ENCODE peak calls at places on chromosome 20, in six cellular contexts. S is hepatocyte, X is GM23248, L is OCI-LY7, N is neural progenitor cell, I is GM23338. J is an unnamed sample.

GRCh38 chr20:44805991-44806729 is 4.2 kb downstream of the RIMS4 start:
- DNase-seq in X (peak; percentile 42), I (peak; percentile 93), L (no peak), S (peak; percentile 72), N (peak; percentile 94), J (no peak)

GRCh38 chr20:59933296-59933848 is at the start of gene SYCP2:
- DNase-seq in L (no peak), X (peak; percentile 61), I (peak; percentile 58), N (no peak), S (peak; percentile 7), J (no peak)

GRCh38 chr20:37968726-37969401 is 64.4 kb downstream of the TTI1 start:
- DNase-seq in X (peak; percentile 18), L (no peak), S (no peak), I (peak; percentile 45), N (peak; percentile 58), J (no peak)

GRCh38 chr20:47719625-47720024 is 65.7 kb downstream of the SULF2 start:
- DNase-seq in X (no peak), I (no peak), L (no peak), N (no peak), S (no peak), J (no peak)

GRCh38 chr20:9218412-9219001 is 149.6 kb downstream of the PLCB4 start:
- DNase-seq in N (no peak), L (no peak), S (no peak), X (peak; percentile 66), I (no peak), J (no peak)

GRCh38 chr20:21251278-21251677 is 51.9 kb upstream of the XRN2 start:
- DNase-seq in L (no peak), X (no peak), I (no peak), N (no peak), S (no peak), J (no peak)

GRCh38 chr20:38267251-38267650 is 6.7 kb upstream of the KIAA1755 start:
- DNase-seq in L (no peak), N (no peak), I (no peak), X (no peak), S (no peak), J (no peak)

GRCh38 chr20:8722277-8722928 is 346.5 kb upstream of the PLCB4 start:
- DNase-seq in N (peak; percentile 78), L (peak; percentile 76), X (peak; percentile 76), S (peak; percentile 71), I (peak; percentile 80), J (peak; percentile 65)

GRCh38 chr20:47677314-47678129 is 107.8 kb downstream of the SULF2 start:
- DNase-seq in L (peak; percentile 72), X (peak; percentile 50), S (peak; percentile 83), I (peak; percentile 86), N (peak; percentile 75), J (peak; percentile 13)

GRCh38 chr20:15033269-15033668 is 695.9 kb upstream of the FLRT3 start:
- DNase-seq in X (no peak), N (no peak), L (no peak), S (no peak), I (no peak), J (no peak)

GRCh38 chr20:15032352-15032622 is 694.9 kb upstream of the FLRT3 start:
- DNase-seq in N (no peak), I (no peak), S (no peak), L (no peak), X (no peak), J (no peak)

GRCh38 chr20:15036938-15037337 is 699.5 kb upstream of the FLRT3 start:
- DNase-seq in I (no peak), N (no peak), X (no peak), L (no peak), S (no peak), J (no peak)

GRCh38 chr20:15030826-15031225 is 693.4 kb upstream of the FLRT3 start:
- DNase-seq in S (no peak), X (no peak), I (no peak), L (no peak), N (no peak), J (no peak)

GRCh38 chr20:15031546-15032351 is 694.3 kb upstream of the FLRT3 start:
- DNase-seq in S (no peak), X (no peak), N (no peak), L (no peak), I (no peak), J (no peak)
- H3K4me1 ChIP-seq in S (no peaks in the 10 kb centered on the region), X (no peaks in the 10 kb centered on the region), N (no peaks in the 10 kb centered on the region), L (no peaks in the 10 kb centered on the region), I (peaks cover 1% of the 10 kb centered on the region), J (no peaks in the 10 kb centered on the region)

DNA sequence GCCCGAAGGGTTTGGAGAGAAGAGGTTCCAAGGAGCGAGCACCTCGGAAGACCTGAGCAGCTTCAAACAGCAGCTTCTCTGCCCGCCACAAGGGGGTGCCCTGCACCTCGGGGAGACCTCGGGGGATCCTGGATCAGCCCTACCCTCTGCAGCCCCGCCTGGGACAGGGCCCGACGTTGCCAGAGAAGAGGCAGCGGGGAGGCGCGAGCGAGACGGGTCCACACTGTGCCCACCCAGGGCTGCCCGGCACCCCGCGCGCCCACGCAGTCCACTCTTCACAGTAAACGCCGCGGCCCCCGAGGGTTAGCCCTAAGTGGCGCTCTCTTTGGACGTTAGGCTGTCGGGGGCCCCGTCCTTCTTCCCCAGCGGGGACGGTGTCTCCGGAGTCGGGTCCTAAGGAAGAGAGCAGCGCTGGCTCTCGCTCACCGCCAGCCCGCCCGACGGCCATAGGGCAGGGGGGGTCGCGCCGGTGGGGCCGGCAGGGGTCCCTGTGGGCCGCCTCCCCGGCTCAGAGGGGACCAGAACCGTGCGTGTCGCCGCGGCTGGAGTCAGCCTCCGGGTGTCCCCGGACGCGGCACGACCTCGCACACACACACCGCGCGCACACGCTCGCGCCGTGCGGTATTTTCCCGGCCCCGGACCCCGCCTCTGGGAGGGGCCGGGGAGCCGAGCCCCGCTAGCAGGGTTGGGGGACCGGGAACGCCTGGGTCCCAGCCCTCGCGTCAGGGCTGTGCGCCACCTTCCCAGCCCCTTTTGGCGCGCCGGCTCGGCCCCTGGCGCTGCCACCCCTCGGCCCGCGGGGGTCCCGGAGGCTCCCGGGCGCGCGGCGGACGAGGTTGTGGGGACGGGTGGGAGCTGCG is 929 bp downstream of the CDH22 start:
- DNase-seq in S (peak; percentile 76), L (peak; percentile 62), N (peak; percentile 88), I (peak; percentile 92), X (peak; percentile 68), J (peak; percentile 63)
- TF ChIP-seq EZH2phosphoT487 in S (no peak), L (no peak), N (peak; percentile 91), I (no peak), X (no peak), J (no peak)

GRCh38 chr20:4811257-4811656 is 89.5 kb downstream of the PRND start:
- DNase-seq in S (no peak), N (no peak), I (no peak), X (no peak), L (no peak), J (no peak)
- H3K27ac ChIP-seq in S (no peak overlapping the region), N (no peak overlapping the region), I (no peak overlapping the region), X (no peak overlapping the region), L (peak overlapping the region; percentile 95), J (no peak overlapping the region)

GRCh38 chr20:25043499-25044260 is 14.3 kb downstream of the ACSS1 start:
- DNase-seq in N (no peak), L (no peak), S (no peak), I (no peak), X (no peak), J (no peak)

GRCh38 chr20:25044261-25044560 is 13.7 kb downstream of the ACSS1 start:
- DNase-seq in S (no peak), I (no peak), X (no peak), N (no peak), L (no peak), J (no peak)

GRCh38 chr20:25046181-25046641 is 11.7 kb downstream of the ACSS1 start:
- DNase-seq in I (no peak), S (no peak), L (no peak), X (no peak), N (no peak), J (no peak)

GRCh38 chr20:25044660-25045342 is 13.1 kb downstream of the ACSS1 start:
- DNase-seq in S (no peak), N (no peak), L (no peak), X (no peak), I (no peak), J (no peak)

DNA sequence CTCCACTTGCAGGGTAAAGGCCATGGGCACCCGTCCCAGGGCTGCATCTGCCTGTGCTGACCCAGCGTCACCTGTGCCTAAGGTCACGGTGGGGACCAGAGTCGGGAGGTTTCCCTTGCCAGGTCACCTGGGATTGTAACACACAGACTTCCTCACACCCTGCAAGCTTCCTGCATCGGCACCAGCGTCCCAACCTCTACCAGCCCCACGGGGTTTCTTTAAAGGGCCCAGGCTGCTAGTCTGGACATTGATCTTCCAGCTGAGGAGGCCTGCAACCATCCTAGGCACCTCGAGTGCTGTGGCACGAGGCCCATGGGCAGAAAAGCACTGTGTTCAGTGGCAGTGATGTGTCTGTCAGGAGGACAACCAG is 12.6 kb downstream of the ACSS1 start:
- DNase-seq in X (no peak), N (no peak), I (no peak), L (no peak), S (no peak), J (no peak)
- H3K4me1 ChIP-seq in X (peaks cover 5% of the 10 kb centered on the region), N (no peaks in the 10 kb centered on the region), I (no peaks in the 10 kb centered on the region), L (peaks cover 20% of the 10 kb centered on the region), S (peaks cover 3% of the 10 kb centered on the region), J (no peaks in the 10 kb centered on the region)

DNA sequence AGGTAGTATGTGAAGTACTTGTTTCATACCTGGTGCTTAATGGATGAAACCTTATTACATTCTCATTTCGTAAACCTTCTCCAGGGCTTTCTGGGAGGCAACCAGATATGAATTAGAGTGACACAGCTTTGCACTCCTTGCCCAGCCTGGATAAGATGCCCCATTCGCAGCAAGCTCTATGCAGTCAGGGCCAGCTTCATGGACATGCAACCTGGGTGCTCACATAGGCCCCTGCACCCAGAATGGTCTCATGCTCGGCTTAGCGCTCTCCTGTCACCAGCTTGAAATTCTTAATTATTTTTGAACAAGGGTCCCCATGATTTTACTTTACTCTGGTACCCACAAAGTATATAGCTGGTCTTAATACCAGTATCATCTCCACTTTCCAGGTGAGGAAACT is 11.3 kb upstream of the PTGIS start:
- DNase-seq in I (no peak), N (no peak), L (no peak), S (no peak), X (no peak), J (no peak)
- TF ChIP-seq EZH2phosphoT487 in I (no peak), N (no peak), L (no peak), S (no peak), X (no peak), J (no peak)

DNA sequence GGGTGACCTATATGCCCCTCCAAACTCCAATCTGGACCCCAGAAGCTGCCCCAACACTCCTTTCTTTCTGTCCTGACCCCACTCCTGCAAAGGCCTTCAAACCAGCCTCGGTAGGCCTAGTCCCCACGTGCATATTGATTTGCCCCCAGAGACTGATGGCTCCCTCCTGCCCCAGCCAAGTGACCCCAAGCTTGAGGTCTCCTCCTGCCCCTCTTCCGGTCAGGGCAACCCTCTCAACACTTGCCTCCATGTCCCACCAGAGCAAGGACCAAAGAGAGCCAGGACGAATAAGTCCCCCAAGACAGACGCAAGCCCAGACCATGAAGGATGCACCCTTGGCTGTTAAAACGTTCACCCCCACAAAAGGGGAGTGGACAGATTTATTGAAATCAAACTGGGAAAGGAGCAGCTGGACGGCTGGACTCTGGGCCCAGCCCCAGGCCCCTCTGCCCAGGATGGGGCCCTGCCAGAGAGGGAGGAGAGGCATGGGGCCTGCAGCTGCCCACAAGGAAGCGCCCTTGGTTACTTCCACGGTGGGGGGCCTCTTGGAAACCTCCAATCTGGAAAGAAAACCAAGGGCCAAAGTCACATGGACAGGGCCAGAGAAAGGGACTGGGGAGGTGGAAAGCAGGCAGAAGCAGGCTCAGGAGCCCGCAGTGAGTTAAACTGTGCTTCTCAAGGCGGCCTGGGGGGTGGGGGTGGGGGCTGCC is 2.4 kb upstream of the SPEF1 start:
- DNase-seq in X (no peak), S (no peak), N (no peak), I (no peak), L (no peak), J (no peak)
- H3K27ac ChIP-seq in X (no peak overlapping the region), S (no peak overlapping the region), N (no peak overlapping the region), I (no peak overlapping the region), L (no peak overlapping the region), J (no peak overlapping the region)